ENCODE peak calls at places on chromosomes 16 and 17, in five cellular contexts. U, A, T, Q and I are unnamed samples.

GRCh38 chr16:4217246-4218131 is 24.4 kb downstream of the SRL start:
- DNase-seq in U (peak; percentile 27), A (no peak), T (peak; percentile 15), Q (no peak), I (no peak)

GRCh38 chr17:73165616-73166404 is 1.0 kb downstream of the SSTR2 start:
- DNase-seq in U (no peak), A (no peak), T (peak; percentile 52), Q (no peak), I (no peak)

GRCh38 chr16:84806256-84806889 is 13.4 kb upstream of the CRISPLD2 start:
- DNase-seq in U (peak; percentile 95), A (no peak), T (peak; percentile 88), Q (peak; percentile 83), I (no peak)

GRCh38 chr16:22191966-22192260 is 14.2 kb upstream of the EEF2K start:
- DNase-seq in U (peak; percentile 17), A (peak; percentile 32), T (peak; percentile 54), Q (no peak), I (no peak)

GRCh38 chr16:77271532-77272426 is 72.6 kb downstream of the SYCE1L start:
- DNase-seq in U (no peak), A (no peak), T (no peak), Q (no peak), I (no peak)

GRCh38 chr16:30115238-30115637 is 1.9 kb upstream of the GDPD3 start:
- DNase-seq in U (no peak), A (no peak), T (no peak), Q (no peak), I (no peak)

GRCh38 chr16:84509032-84509950 is 4.8 kb upstream of the MEAK7 start:
- DNase-seq in U (no peak), A (no peak), T (no peak), Q (no peak), I (no peak)

GRCh38 chr17:71055128-71055527 is 885.8 kb downstream of the KCNJ2 start:
- DNase-seq in U (peak; percentile 75), A (peak; percentile 44), T (peak; percentile 13), Q (peak; percentile 39), I (no peak)

GRCh38 chr17:77356109-77356689 is 215.4 kb downstream of the SEC14L1 start:
- DNase-seq in U (no peak), A (peak; percentile 54), T (peak; percentile 50), Q (peak; percentile 24), I (no peak)

GRCh38 chr17:80353718-80354275 is 61.2 kb upstream of the ENDOV start:
- DNase-seq in U (no peak), A (no peak), T (no peak), Q (no peak), I (no peak)

DNA sequence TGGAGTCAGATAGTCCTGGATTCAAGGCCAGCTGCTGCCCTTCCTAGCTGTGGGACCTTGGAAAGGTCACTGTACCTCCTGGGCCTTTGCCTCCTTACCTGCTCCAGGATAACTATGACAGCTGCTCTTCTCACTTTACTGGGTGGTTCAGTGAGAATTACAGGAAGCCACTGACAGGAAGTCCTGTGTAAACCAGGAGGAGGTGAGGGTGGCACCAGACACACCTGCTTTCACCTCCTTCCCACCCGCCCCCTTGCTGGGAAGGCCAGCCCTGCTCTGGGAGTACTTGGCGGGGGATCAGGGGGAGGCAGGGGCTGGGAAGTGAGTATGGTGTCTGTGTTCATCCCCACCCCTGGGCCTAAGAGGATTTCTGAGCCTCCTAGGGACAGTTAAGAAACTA is 42.6 kb downstream of the CPNE2 start:
- DNase-seq in U (no peak), A (no peak), T (no peak), Q (peak; percentile 13), I (no peak)
- H3K9ac ChIP-seq in U (no peak overlapping the region), A (no peak overlapping the region), T (no peak overlapping the region), Q (no peak overlapping the region), I (no peak overlapping the region)

GRCh38 chr17:7260601-7261376 is 1.5 kb downstream of the CLDN7 start:
- DNase-seq in U (no peak), A (no peak), T (peak; percentile 58), Q (peak; percentile 70), I (no peak)
- H3K4me3 ChIP-seq in U (peak overlapping the region; percentile 37), A (peak overlapping the region; percentile 37), T (peak overlapping the region; percentile 65), Q (peak overlapping the region; percentile 97), I (no peak overlapping the region)

DNA sequence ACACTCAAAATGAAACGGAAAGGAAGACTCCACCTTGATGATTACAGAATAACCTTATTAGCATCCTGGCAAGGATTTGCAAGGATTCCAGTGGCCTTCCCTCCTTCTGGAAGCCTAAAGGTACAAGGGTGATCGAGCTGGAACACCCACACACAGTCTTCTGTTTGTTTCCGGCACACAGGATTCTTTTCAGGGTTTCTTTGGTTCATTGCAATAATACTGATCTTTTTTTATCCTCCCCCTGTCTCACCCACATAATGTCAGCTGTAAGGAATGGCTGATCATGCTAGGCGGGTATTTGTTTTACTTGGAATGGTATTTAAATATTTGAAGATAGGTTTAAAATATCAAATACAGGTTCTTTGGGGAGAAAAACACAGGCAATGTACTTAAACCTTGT is 190.6 kb upstream of the CACNG5 start:
- DNase-seq in U (peak; percentile 63), A (no peak), T (no peak), Q (no peak), I (no peak)
- H3K9ac ChIP-seq in U (no peak overlapping the region), A (no peak overlapping the region), T (no peak overlapping the region), Q (no peak overlapping the region), I (no peak overlapping the region)

GRCh38 chr17:5500247-5500803 is 14.0 kb downstream of the MIS12 start:
- DNase-seq in U (peak; percentile 12), A (no peak), T (peak; percentile 37), Q (no peak), I (no peak)
- H3K4me3 ChIP-seq in U (peak overlapping the region; percentile 91), A (no peak overlapping the region), T (peak overlapping the region; percentile 78), Q (peak overlapping the region; percentile 66), I (peak overlapping the region; percentile 94)

GRCh38 chr17:10196936-10197335 is 1.5 kb downstream of the GAS7 start:
- DNase-seq in U (no peak), A (no peak), T (peak; percentile 55), Q (no peak), I (no peak)

GRCh38 chr17:10196384-10196783 is 2.0 kb downstream of the GAS7 start:
- DNase-seq in U (no peak), A (no peak), T (no peak), Q (no peak), I (no peak)

GRCh38 chr17:10197721-10198508 is 491 bp downstream of the GAS7 start:
- DNase-seq in U (no peak), A (no peak), T (peak; percentile 54), Q (no peak), I (no peak)

GRCh38 chr17:10198509-10199249 is at the start of gene GAS7:
- DNase-seq in U (peak; percentile 26), A (no peak), T (peak; percentile 78), Q (no peak), I (no peak)

DNA sequence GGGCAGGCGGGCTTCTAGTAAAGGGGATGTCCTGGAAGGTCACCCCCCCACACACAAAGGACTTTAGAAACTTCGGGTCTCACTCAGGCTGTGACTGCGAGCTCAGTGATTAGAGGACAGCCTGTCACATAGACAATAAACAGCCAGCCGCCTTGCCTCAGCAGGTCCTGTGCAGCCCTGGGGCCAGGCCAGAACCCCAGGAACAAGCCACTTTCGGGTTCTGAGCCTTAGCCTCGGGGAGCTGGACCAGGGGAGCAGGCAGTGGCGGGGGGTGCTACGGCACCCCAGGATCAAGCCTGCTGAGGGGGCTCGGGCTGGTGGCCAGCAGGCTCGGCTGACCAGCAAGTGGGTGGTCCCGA is 1.1 kb downstream of the GAS7 start:
- DNase-seq in U (no peak), A (no peak), T (peak; percentile 44), Q (no peak), I (no peak)
- H3K9ac ChIP-seq in U (peak overlapping the region; percentile 33), A (no peak overlapping the region), T (peak overlapping the region; percentile 70), Q (no peak overlapping the region), I (no peak overlapping the region)